ENCODE peak calls at places on chromosomes 12 and 14, in four cellular contexts. G is T-helper 2 cell; Q is astrocyte; X is stimulated activated CD8-positive, alpha-beta memory T cell treated with anti-CD3 and anti-CD28 coated beads, Interleukin-2, amount 100 ng/mL, for 48 hours. P is an unnamed sample.
A peak's percentile ranks its signal among the peaks of the same experiment; 100 is the strongest.

GRCh38 chr14:106790189-106791036 is 1264.0 kb downstream of the TMEM121 start:
- DNase-seq in X (peak; percentile 79), Q (no peak), G (peak; percentile 74), P (no peak)

GRCh38 chr14:52926994-52927393 is 23.9 kb downstream of the FERMT2 start:
- DNase-seq in Q (peak; percentile 48), X (no peak), G (no peak), P (peak; percentile 40)

GRCh38 chr12:108173892-108174291 is 44.8 kb downstream of the WSCD2 start:
- DNase-seq in X (no peak), G (no peak), Q (no peak), P (no peak)

GRCh38 chr14:24632336-24632735 is 1.7 kb downstream of the GZMB start:
- DNase-seq in Q (no peak), X (no peak), G (no peak), P (no peak)

GRCh38 chr14:52902971-52903385 is 47.9 kb downstream of the FERMT2 start:
- DNase-seq in Q (peak; percentile 56), G (no peak), X (no peak), P (peak; percentile 68)

GRCh38 chr12:57016348-57016747 is at the start of gene TAC3:
- DNase-seq in X (no peak), G (no peak), Q (no peak), P (no peak)

GRCh38 chr12:119444462-119445044 is 110.0 kb downstream of the CCDC60 start:
- DNase-seq in X (peak; percentile 7), G (peak; percentile 54), Q (peak; percentile 2), P (peak; percentile 36)

GRCh38 chr14:90777830-90778467 is 38.3 kb downstream of the TTC7B start:
- DNase-seq in Q (no peak), X (no peak), G (no peak), P (no peak)

GRCh38 chr12:114430306-114430705 is 24.4 kb upstream of the TBX5 start:
- DNase-seq in Q (peak; percentile 40), G (peak; percentile 44), X (no peak), P (no peak)